ENCODE peak calls at places on chromosomes 4 and X, in six cellular contexts. One of them, this sample, is unnamed.

GRCh38 chrX:31166832-31167231 is 95.0 kb upstream of the FTHL17 start:
- DNase-seq in suprapubic skin: no peak
- DNase-seq in spleen: no peak
- DNase-seq in prostate gland: no peak
- DNase-seq in GM12878: no peak
- DNase-seq in K562: no peak
- DNase-seq in this sample: no peak

GRCh38 chr4:10093801-10094552 is 22.6 kb downstream of the WDR1 start:
- DNase-seq in suprapubic skin: no peak
- DNase-seq in spleen: no peak
- DNase-seq in prostate gland: no peak
- DNase-seq in GM12878: no peak
- DNase-seq in K562: no peak
- DNase-seq in this sample: peak; percentile 48

GRCh38 chr4:133149932-133150642 is 993 bp downstream of the PCDH10 start:
- DNase-seq in suprapubic skin: no peak
- DNase-seq in spleen: no peak
- DNase-seq in prostate gland: no peak
- DNase-seq in GM12878: no peak
- DNase-seq in K562: no peak
- DNase-seq in this sample: no peak

GRCh38 chrX:104565791-104566687 is at the start of gene IL1RAPL2:
- DNase-seq in suprapubic skin: no peak
- DNase-seq in spleen: no peak
- DNase-seq in prostate gland: peak; percentile 12
- DNase-seq in GM12878: no peak
- DNase-seq in K562: peak; percentile 23
- DNase-seq in this sample: no peak

GRCh38 chrX:18075603-18076002 is 145.1 kb downstream of the BEND2 start:
- DNase-seq in suprapubic skin: no peak
- DNase-seq in spleen: no peak
- DNase-seq in prostate gland: no peak
- DNase-seq in GM12878: no peak
- DNase-seq in K562: no peak
- DNase-seq in this sample: no peak

GRCh38 chrX:85859426-85859825 is 187.9 kb downstream of the CHM start:
- DNase-seq in suprapubic skin: no peak
- DNase-seq in spleen: no peak
- DNase-seq in prostate gland: no peak
- DNase-seq in GM12878: no peak
- DNase-seq in K562: no peak
- DNase-seq in this sample: no peak

GRCh38 chrX:7372843-7373525 is 225.0 kb upstream of the PUDP start:
- DNase-seq in suprapubic skin: no peak
- DNase-seq in spleen: no peak
- DNase-seq in prostate gland: no peak
- DNase-seq in GM12878: no peak
- DNase-seq in K562: no peak
- DNase-seq in this sample: no peak

GRCh38 chrX:20693071-20693470 is 426.4 kb upstream of the RPS6KA3 start:
- DNase-seq in suprapubic skin: no peak
- DNase-seq in spleen: no peak
- DNase-seq in prostate gland: no peak
- DNase-seq in GM12878: no peak
- DNase-seq in K562: no peak
- DNase-seq in this sample: no peak

GRCh38 chrX:154717824-154718223 is 33.1 kb downstream of the GAB3 start:
- DNase-seq in suprapubic skin: no peak
- DNase-seq in spleen: no peak
- DNase-seq in prostate gland: no peak
- DNase-seq in GM12878: no peak
- DNase-seq in K562: peak; percentile 54
- DNase-seq in this sample: peak; percentile 28

GRCh38 chrX:20454117-20454516 is 187.4 kb upstream of the RPS6KA3 start:
- DNase-seq in suprapubic skin: no peak
- DNase-seq in spleen: no peak
- DNase-seq in prostate gland: no peak
- DNase-seq in GM12878: no peak
- DNase-seq in K562: no peak
- DNase-seq in this sample: no peak

GRCh38 chr4:131316086-131316485 is 1833.0 kb upstream of the PCDH10 start:
- DNase-seq in suprapubic skin: no peak
- DNase-seq in spleen: no peak
- DNase-seq in prostate gland: no peak
- DNase-seq in GM12878: no peak
- DNase-seq in K562: no peak
- DNase-seq in this sample: no peak

GRCh38 chr4:184632842-184633241 is 16.4 kb downstream of the CASP3 start:
- DNase-seq in suprapubic skin: no peak
- DNase-seq in spleen: no peak
- DNase-seq in prostate gland: no peak
- DNase-seq in GM12878: no peak
- DNase-seq in K562: no peak
- DNase-seq in this sample: no peak

GRCh38 chr4:119825696-119826095 is 197.1 kb upstream of the PDE5A start:
- DNase-seq in suprapubic skin: no peak
- DNase-seq in spleen: no peak
- DNase-seq in prostate gland: no peak
- DNase-seq in GM12878: no peak
- DNase-seq in K562: no peak
- DNase-seq in this sample: no peak

GRCh38 chr4:147842573-147842972 is 110.7 kb downstream of the ARHGAP10 start:
- DNase-seq in suprapubic skin: no peak
- DNase-seq in spleen: no peak
- DNase-seq in prostate gland: no peak
- DNase-seq in GM12878: no peak
- DNase-seq in K562: peak; percentile 19
- DNase-seq in this sample: peak; percentile 28

GRCh38 chr4:16750882-16751642 is 147.4 kb downstream of the LDB2 start:
- DNase-seq in suprapubic skin: no peak
- DNase-seq in spleen: no peak
- DNase-seq in prostate gland: no peak
- DNase-seq in GM12878: no peak
- DNase-seq in K562: no peak
- DNase-seq in this sample: no peak

GRCh38 chr4:2860391-2861348 is 17.0 kb downstream of the ADD1 start:
- DNase-seq in suprapubic skin: no peak
- DNase-seq in spleen: no peak
- DNase-seq in prostate gland: no peak
- DNase-seq in GM12878: no peak
- DNase-seq in K562: no peak
- DNase-seq in this sample: no peak

GRCh38 chr4:24794111-24794860 is 1.1 kb upstream of the SOD3 start:
- DNase-seq in suprapubic skin: peak; percentile 74
- DNase-seq in spleen: no peak
- DNase-seq in prostate gland: no peak
- DNase-seq in GM12878: no peak
- DNase-seq in K562: no peak
- DNase-seq in this sample: no peak

GRCh38 chr4:168353746-168354145 is 35.2 kb upstream of the DDX60 start:
- DNase-seq in suprapubic skin: no peak
- DNase-seq in spleen: no peak
- DNase-seq in prostate gland: no peak
- DNase-seq in GM12878: no peak
- DNase-seq in K562: no peak
- DNase-seq in this sample: no peak

GRCh38 chr4:174120446-174121142 is 162.9 kb downstream of the FBXO8 start:
- DNase-seq in suprapubic skin: no peak
- DNase-seq in spleen: no peak
- DNase-seq in prostate gland: no peak
- DNase-seq in GM12878: no peak
- DNase-seq in K562: peak; percentile 47
- DNase-seq in this sample: no peak

GRCh38 chrX:38166478-38167083 is 54.1 kb downstream of the SRPX start:
- DNase-seq in suprapubic skin: no peak
- DNase-seq in spleen: no peak
- DNase-seq in prostate gland: peak; percentile 4
- DNase-seq in GM12878: no peak
- DNase-seq in K562: peak; percentile 7
- DNase-seq in this sample: peak; percentile 18

GRCh38 chrX:122504026-122504425 is 680.1 kb upstream of the GRIA3 start:
- DNase-seq in suprapubic skin: no peak
- DNase-seq in spleen: no peak
- DNase-seq in prostate gland: no peak
- DNase-seq in GM12878: no peak
- DNase-seq in K562: no peak
- DNase-seq in this sample: no peak

GRCh38 chr4:80926446-80926845 is 104.1 kb upstream of the BMP3 start:
- DNase-seq in suprapubic skin: no peak
- DNase-seq in spleen: no peak
- DNase-seq in prostate gland: no peak
- DNase-seq in GM12878: no peak
- DNase-seq in K562: no peak
- DNase-seq in this sample: no peak

GRCh38 chr4:140756292-140757219 is at the start of gene TBC1D9:
- DNase-seq in suprapubic skin: peak; percentile 89
- DNase-seq in spleen: peak; percentile 91
- DNase-seq in prostate gland: peak; percentile 67
- DNase-seq in GM12878: peak; percentile 25
- DNase-seq in K562: no peak
- DNase-seq in this sample: no peak

GRCh38 chr4:76127754-76128153 is 20.4 kb downstream of the NUP54 start:
- DNase-seq in suprapubic skin: no peak
- DNase-seq in spleen: no peak
- DNase-seq in prostate gland: peak; percentile 53
- DNase-seq in GM12878: no peak
- DNase-seq in K562: no peak
- DNase-seq in this sample: no peak

GRCh38 chr4:138775890-138776289 is 239.7 kb upstream of the NOCT start:
- DNase-seq in suprapubic skin: no peak
- DNase-seq in spleen: no peak
- DNase-seq in prostate gland: no peak
- DNase-seq in GM12878: peak; percentile 0
- DNase-seq in K562: no peak
- DNase-seq in this sample: no peak

GRCh38 chrX:53133400-53133799 is 39.5 kb downstream of the KANTR start:
- DNase-seq in suprapubic skin: no peak
- DNase-seq in spleen: no peak
- DNase-seq in prostate gland: peak; percentile 4
- DNase-seq in GM12878: no peak
- DNase-seq in K562: no peak
- DNase-seq in this sample: no peak

GRCh38 chrX:96112689-96113088 is 572.0 kb upstream of the DIAPH2 start:
- DNase-seq in suprapubic skin: no peak
- DNase-seq in spleen: no peak
- DNase-seq in prostate gland: no peak
- DNase-seq in GM12878: no peak
- DNase-seq in K562: no peak
- DNase-seq in this sample: no peak

GRCh38 chrX:40243699-40244098 is 145.9 kb upstream of the BCOR start:
- DNase-seq in suprapubic skin: no peak
- DNase-seq in spleen: no peak
- DNase-seq in prostate gland: no peak
- DNase-seq in GM12878: no peak
- DNase-seq in K562: no peak
- DNase-seq in this sample: no peak

GRCh38 chr4:62410371-62411003 is 1210.4 kb downstream of the ADGRL3 start:
- DNase-seq in suprapubic skin: no peak
- DNase-seq in spleen: no peak
- DNase-seq in prostate gland: no peak
- DNase-seq in GM12878: no peak
- DNase-seq in K562: no peak
- DNase-seq in this sample: no peak
- H3K27ac ChIP-seq in suprapubic skin: no peak overlapping the region
- H3K27ac ChIP-seq in spleen: no peak overlapping the region
- H3K27ac ChIP-seq in prostate gland: no peak overlapping the region
- H3K27ac ChIP-seq in GM12878: no peak overlapping the region
- H3K27ac ChIP-seq in K562: no peak overlapping the region
- H3K27ac ChIP-seq in this sample: no peak overlapping the region

GRCh38 chr4:7369511-7369910 is 65.2 kb downstream of the PSAPL1 start:
- DNase-seq in suprapubic skin: no peak
- DNase-seq in spleen: no peak
- DNase-seq in prostate gland: no peak
- DNase-seq in GM12878: no peak
- DNase-seq in K562: no peak
- DNase-seq in this sample: no peak
- TF ChIP-seq POLR2AphosphoS5 in suprapubic skin: no peak
- TF ChIP-seq POLR2AphosphoS5 in spleen: no peak
- TF ChIP-seq POLR2AphosphoS5 in prostate gland: no peak
- TF ChIP-seq POLR2AphosphoS5 in GM12878: no peak
- TF ChIP-seq POLR2AphosphoS5 in K562: no peak
- TF ChIP-seq POLR2AphosphoS5 in this sample: no peak

GRCh38 chrX:148577711-148578110 is 77.3 kb downstream of the AFF2 start:
- DNase-seq in suprapubic skin: no peak
- DNase-seq in spleen: no peak
- DNase-seq in prostate gland: no peak
- DNase-seq in GM12878: no peak
- DNase-seq in K562: no peak
- DNase-seq in this sample: no peak

GRCh38 chrX:148574247-148574973 is 74.0 kb downstream of the AFF2 start:
- DNase-seq in suprapubic skin: no peak
- DNase-seq in spleen: no peak
- DNase-seq in prostate gland: no peak
- DNase-seq in GM12878: peak; percentile 2
- DNase-seq in K562: no peak
- DNase-seq in this sample: no peak

GRCh38 chrX:148568763-148569162 is 68.3 kb downstream of the AFF2 start:
- DNase-seq in suprapubic skin: no peak
- DNase-seq in spleen: no peak
- DNase-seq in prostate gland: no peak
- DNase-seq in GM12878: no peak
- DNase-seq in K562: no peak
- DNase-seq in this sample: no peak

GRCh38 chrX:148572332-148572731 is 71.9 kb downstream of the AFF2 start:
- DNase-seq in suprapubic skin: no peak
- DNase-seq in spleen: no peak
- DNase-seq in prostate gland: no peak
- DNase-seq in GM12878: no peak
- DNase-seq in K562: no peak
- DNase-seq in this sample: no peak

GRCh38 chrX:148573119-148573518 is 72.7 kb downstream of the AFF2 start:
- DNase-seq in suprapubic skin: no peak
- DNase-seq in spleen: no peak
- DNase-seq in prostate gland: no peak
- DNase-seq in GM12878: no peak
- DNase-seq in K562: no peak
- DNase-seq in this sample: no peak
- H3K27ac ChIP-seq in suprapubic skin: no peak overlapping the region
- H3K27ac ChIP-seq in spleen: no peak overlapping the region
- H3K27ac ChIP-seq in prostate gland: no peak overlapping the region
- H3K27ac ChIP-seq in GM12878: no peak overlapping the region
- H3K27ac ChIP-seq in K562: no peak overlapping the region
- H3K27ac ChIP-seq in this sample: no peak overlapping the region

DNA sequence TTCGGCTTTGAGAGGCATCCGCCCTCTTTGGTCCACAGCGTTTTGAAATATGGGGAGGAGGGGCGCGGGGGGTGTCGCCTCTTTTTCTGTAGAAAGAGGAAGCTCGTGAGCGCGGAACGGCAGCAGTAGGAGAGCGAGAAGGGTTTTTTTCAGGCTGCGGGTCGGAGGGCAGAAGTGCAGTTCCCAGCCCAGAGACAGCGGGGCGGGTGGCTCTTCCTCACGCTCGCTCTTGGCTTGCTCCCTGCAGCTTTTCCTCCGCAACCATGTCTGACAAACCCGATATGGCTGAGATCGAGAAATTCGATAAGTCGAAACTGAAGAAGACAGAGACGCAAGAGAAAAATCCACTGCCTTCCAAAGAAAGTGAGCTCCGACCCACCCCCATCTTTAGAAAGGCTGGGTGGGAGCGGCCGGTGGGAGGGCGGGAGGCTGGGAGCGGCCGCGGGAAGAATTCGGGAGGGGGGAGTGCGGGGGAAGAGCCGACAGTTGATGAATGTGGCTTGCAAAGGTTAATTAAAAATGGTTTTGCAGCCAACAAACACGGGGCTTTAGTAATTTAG is 1.2 kb downstream of the TMSB4X start:
- DNase-seq in suprapubic skin: peak; percentile 72
- DNase-seq in spleen: peak; percentile 89
- DNase-seq in prostate gland: no peak
- DNase-seq in GM12878: no peak
- DNase-seq in K562: peak; percentile 46
- DNase-seq in this sample: no peak
- TF ChIP-seq POLR2AphosphoS5 in suprapubic skin: no peak
- TF ChIP-seq POLR2AphosphoS5 in spleen: peak; percentile 52
- TF ChIP-seq POLR2AphosphoS5 in prostate gland: no peak
- TF ChIP-seq POLR2AphosphoS5 in GM12878: no peak
- TF ChIP-seq POLR2AphosphoS5 in K562: no peak
- TF ChIP-seq POLR2AphosphoS5 in this sample: no peak